ENCODE peak calls at places on chromosome 9, in eight cellular contexts. T is HCT116, Y is HepG2, H is endothelial cell of umbilical vein, Q is GM23338, X is K562, N is SK-N-SH, M is H1. V is an unnamed sample.

GRCh38 chr9:127637322-127637847 is 25.3 kb downstream of the STXBP1 start:
- DNase-seq in T (no peak), Y (peak), H (peak), Q (no peak), X (no peak), N (no peak), M (no peak), V (no peak)

GRCh38 chr9:124040186-124040920 is 28.8 kb downstream of the LHX2 start:
- DNase-seq in T (no peak), Y (no peak), H (no peak), Q (peak), X (no peak), N (peak), M (no peak), V (no peak)

GRCh38 chr9:84969084-84969483 is 299.6 kb downstream of the NTRK2 start:
- DNase-seq in T (no peak), Y (no peak), H (no peak), Q (no peak), X (no peak), N (no peak), M (no peak), V (no peak)

GRCh38 chr9:33906769-33907168 is 89.8 kb downstream of the UBE2R2 start:
- DNase-seq in T (no peak), Y (no peak), H (no peak), Q (no peak), X (no peak), N (no peak), M (no peak), V (no peak)

GRCh38 chr9:129164246-129164930 is 13.7 kb downstream of the IER5L start:
- DNase-seq in T (no peak), Y (peak), H (no peak), Q (peak), X (no peak), N (no peak), M (no peak), V (no peak)

GRCh38 chr9:109118802-109119438 is 827 bp downstream of the TMEM245 start:
- DNase-seq in T (no peak), Y (peak), H (peak), Q (peak), X (no peak), N (no peak), M (no peak), V (no peak)

GRCh38 chr9:127347831-127348699 is 48.9 kb upstream of the SLC2A8 start:
- DNase-seq in T (no peak), Y (peak), H (peak), Q (peak), X (no peak), N (peak), M (no peak), V (no peak)

GRCh38 chr9:120369608-120370220 is 210.3 kb downstream of the CDK5RAP2 start:
- DNase-seq in T (no peak), Y (no peak), H (no peak), Q (no peak), X (no peak), N (no peak), M (no peak), V (no peak)

GRCh38 chr9:79976501-79977444 is 405.0 kb downstream of the TLE4 start:
- DNase-seq in T (no peak), Y (no peak), H (no peak), Q (no peak), X (no peak), N (no peak), M (no peak), V (no peak)

DNA sequence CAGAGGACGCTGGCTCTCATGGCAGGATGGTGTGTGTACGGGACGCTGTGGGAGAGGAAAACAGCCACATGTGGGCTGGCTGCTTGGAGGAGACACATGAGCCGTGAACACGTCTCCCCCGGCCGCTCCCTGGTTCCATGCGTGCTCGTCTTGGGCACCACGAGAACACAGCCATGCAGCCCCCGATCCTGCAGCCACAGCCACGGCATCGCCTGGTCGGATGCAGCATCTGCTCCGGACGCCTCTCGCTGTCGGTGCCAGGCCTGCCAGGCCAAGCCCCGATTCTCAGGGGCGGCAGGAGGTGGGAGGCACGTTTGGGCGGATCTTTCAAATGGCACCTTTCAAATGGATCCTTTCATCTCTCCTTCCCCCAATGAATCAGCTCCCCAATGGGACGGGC is 3.2 kb downstream of the LCN10 start:
- DNase-seq in T (no peak), Y (no peak), H (no peak), Q (no peak), X (no peak), N (no peak), M (no peak), V (no peak)
- TF ChIP-seq POLR2AphosphoS5 in T (no peak), Y (no peak), H (no peak), Q (no peak), X (no peak), N (no peak), M (no peak), V (no peak)

GRCh38 chr9:87498816-87499454 is 1.3 kb downstream of the DAPK1 start:
- DNase-seq in T (no peak), Y (no peak), H (peak), Q (peak), X (no peak), N (peak), M (no peak), V (no peak)
- H3K4me2 ChIP-seq in T (peak), Y (peak), H (peak), Q (peak), X (peak), N (no peak), M (peak), V (peak)

DNA sequence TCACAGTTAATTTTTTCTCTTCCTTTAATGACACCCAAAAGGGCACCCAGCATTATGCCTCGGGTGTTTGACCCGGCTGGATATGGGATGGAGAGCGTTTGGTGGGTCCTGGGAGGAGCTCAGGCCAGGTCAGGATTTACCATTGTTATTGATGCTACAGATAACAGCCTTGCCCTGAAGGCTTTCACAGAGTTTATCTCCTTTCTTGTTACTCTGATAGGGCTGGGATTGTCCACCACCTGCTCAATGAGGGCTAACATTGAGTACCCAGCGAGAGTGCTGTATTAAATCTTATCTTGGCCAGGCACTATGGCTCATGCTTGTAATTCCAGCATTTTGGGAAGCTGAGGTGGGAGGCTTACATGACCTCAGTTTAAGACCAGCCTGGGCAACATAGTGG is 37.2 kb downstream of the GADD45G start:
- DNase-seq in T (no peak), Y (no peak), H (no peak), Q (no peak), X (no peak), N (no peak), M (no peak), V (no peak)
- TF ChIP-seq POLR2AphosphoS5 in T (no peak), Y (no peak), H (no peak), Q (no peak), X (no peak), N (no peak), M (no peak), V (no peak)

GRCh38 chr9:133119039-133119438 is 2.0 kb downstream of the RALGDS start:
- DNase-seq in T (no peak), Y (no peak), H (peak), Q (no peak), X (no peak), N (peak), M (no peak), V (no peak)
- H3K4me2 ChIP-seq in T (no peak), Y (no peak), H (peak), Q (peak), X (no peak), N (peak), M (no peak), V (peak)

GRCh38 chr9:114384836-114385411 is 2.9 kb downstream of the AKNA start:
- DNase-seq in T (peak), Y (no peak), H (no peak), Q (no peak), X (no peak), N (no peak), M (no peak), V (no peak)
- TF ChIP-seq POLR2AphosphoS5 in T (no peak), Y (no peak), H (no peak), Q (no peak), X (no peak), N (no peak), M (no peak), V (peak)

GRCh38 chr9:114456929-114457328 is 48.3 kb downstream of the WHRN start:
- DNase-seq in T (no peak), Y (no peak), H (no peak), Q (no peak), X (no peak), N (no peak), M (no peak), V (no peak)

GRCh38 chr9:114462791-114463190 is 42.5 kb downstream of the WHRN start:
- DNase-seq in T (no peak), Y (no peak), H (no peak), Q (no peak), X (no peak), N (no peak), M (no peak), V (no peak)

GRCh38 chr9:114460513-114461225 is 44.6 kb downstream of the WHRN start:
- DNase-seq in T (no peak), Y (no peak), H (no peak), Q (no peak), X (no peak), N (no peak), M (no peak), V (no peak)

GRCh38 chr9:114461468-114461867 is 43.8 kb downstream of the WHRN start:
- DNase-seq in T (no peak), Y (no peak), H (no peak), Q (no peak), X (no peak), N (no peak), M (no peak), V (no peak)

GRCh38 chr9:114459464-114459863 is 45.8 kb downstream of the WHRN start:
- DNase-seq in T (no peak), Y (no peak), H (no peak), Q (no peak), X (no peak), N (no peak), M (no peak), V (no peak)
- H3K4me2 ChIP-seq in T (no peak), Y (no peak), H (no peak), Q (peak), X (no peak), N (no peak), M (no peak), V (no peak)

DNA sequence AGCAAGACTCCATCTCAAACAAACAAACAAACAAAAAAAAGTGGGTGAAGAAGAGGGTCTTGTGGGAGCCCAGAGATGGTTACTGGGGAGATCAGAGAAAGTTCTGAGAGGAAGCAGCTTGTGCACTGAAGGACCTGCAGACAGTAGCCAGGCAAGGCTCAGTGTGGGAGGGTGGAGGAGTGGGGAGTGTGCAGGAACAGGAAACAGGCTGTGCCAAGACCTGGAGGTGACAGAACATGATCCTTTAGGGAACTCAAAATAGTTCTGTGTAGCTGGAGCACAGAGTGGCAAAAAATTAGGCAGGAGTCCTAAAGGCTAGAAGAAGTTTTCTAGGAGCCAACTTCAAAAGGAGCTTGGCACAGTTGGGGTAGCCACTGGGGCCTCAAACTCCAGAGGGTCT is 19.2 kb upstream of the NANS start:
- DNase-seq in T (no peak), Y (no peak), H (peak), Q (no peak), X (no peak), N (no peak), M (no peak), V (no peak)
- TF ChIP-seq POLR2AphosphoS5 in T (no peak), Y (no peak), H (no peak), Q (no peak), X (no peak), N (no peak), M (no peak), V (no peak)

GRCh38 chr9:28396058-28396457 is 822.8 kb upstream of the C9orf72 start:
- DNase-seq in T (no peak), Y (no peak), H (no peak), Q (no peak), X (no peak), N (no peak), M (no peak), V (no peak)
- H3K4me2 ChIP-seq in T (no peak), Y (no peak), H (no peak), Q (no peak), X (no peak), N (no peak), M (no peak), V (no peak)

DNA sequence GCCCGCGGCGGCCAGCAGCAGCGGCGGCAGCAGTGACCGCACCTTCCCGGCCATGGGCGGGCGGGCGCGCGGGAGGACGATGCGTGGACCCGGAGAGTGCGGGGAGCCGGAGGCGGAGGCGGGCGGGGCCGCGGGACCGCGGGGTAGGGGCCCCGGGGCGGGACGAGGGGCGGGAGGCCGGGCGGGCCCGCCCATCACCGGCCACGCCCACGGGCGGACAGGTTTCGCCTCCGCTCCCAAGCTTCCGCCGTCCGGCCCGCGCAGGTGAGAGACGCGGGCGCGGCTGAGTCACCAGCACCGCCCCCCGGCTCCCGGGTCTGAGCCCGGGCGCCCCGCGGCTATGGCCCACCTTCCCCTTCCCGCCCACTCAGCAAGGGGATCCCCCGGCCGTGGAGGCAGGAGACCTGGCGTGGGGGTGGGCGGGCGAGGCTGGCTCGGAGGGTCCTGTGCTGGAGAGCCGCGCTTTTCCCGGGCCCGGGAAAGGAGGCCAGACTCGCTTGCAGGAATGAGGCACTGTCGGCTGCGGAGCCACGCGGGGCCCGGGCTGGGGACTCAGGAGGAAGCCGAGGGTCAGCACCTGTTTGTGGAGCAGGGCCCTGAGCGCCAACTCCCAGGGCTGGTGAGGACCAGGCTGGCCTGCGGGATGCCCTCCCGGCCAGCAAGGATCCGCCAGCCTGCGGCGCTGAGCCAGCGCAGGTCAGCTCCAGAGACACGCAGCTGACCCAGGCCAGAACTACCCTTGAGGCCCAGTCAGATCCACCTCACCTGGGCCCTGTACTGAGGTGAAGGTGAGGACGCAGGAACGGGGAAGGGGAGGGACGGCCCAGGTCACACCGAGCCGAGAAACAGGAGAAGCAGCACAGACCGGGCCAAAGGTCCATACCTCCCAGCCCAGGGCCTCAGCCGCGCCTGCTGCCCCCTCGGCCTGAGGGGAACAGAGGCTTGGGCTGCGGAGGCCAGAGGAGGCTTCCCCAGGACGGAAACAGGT is at the start of gene ENTPD2:
- DNase-seq in T (no peak), Y (peak), H (no peak), Q (peak), X (peak), N (no peak), M (no peak), V (no peak)
- TF ChIP-seq POLR2AphosphoS5 in T (peak), Y (peak), H (no peak), Q (peak), X (no peak), N (no peak), M (no peak), V (no peak)

DNA sequence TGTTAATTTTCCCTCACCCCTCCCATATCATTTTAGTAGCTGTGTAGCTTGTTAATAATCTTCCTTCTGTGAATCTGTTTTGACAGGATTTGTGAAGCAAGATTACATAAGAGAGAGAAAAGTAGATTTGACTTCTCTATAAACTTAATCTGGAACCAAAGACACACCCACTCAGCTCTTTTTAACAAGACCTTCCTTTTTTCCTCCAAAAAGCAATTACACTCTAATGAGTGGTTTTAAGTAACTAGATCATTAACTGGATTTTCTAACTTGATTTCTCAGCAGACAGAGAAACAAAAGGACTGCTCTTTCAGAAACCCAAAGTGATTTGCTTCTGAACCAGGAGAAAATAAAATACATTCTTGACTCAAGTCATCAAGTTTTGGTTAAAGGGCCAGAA is 21.9 kb downstream of the RFK start:
- DNase-seq in T (no peak), Y (no peak), H (no peak), Q (no peak), X (no peak), N (no peak), M (no peak), V (no peak)
- H3K4me2 ChIP-seq in T (no peak), Y (no peak), H (no peak), Q (no peak), X (no peak), N (no peak), M (no peak), V (no peak)

V was measured in GM12878.